ENCODE peak calls at places on chromosomes 12 and 14, in five cellular contexts. S is stomach, J is transverse colon, U is ovary, X is A549. O is an unnamed sample.

GRCh38 chr12:106123551-106123991 is 15.2 kb downstream of the NUAK1 start:
- DNase-seq in S (no peak), U (peak), X (peak), J (peak), O (peak)

GRCh38 chr14:101492716-101493115 is 68.6 kb upstream of the DIO3 start:
- DNase-seq in S (no peak), J (peak), X (no peak), U (peak), O (peak)

GRCh38 chr14:50615056-50615455 is 53.0 kb downstream of the SAV1 start:
- DNase-seq in X (no peak), J (no peak), U (no peak), S (no peak), O (no peak)

GRCh38 chr12:8846305-8846704 is 23.9 kb downstream of the A2ML1 start:
- DNase-seq in S (no peak), U (no peak), J (no peak), X (no peak), O (no peak)

GRCh38 chr14:69441948-69442347 is 42.6 kb upstream of the PLEKHD1 start:
- DNase-seq in X (no peak), S (no peak), U (no peak), J (no peak), O (no peak)

GRCh38 chr12:114668151-114668891 is 15.7 kb downstream of the TBX3 start:
- DNase-seq in U (peak), J (peak), X (peak), S (peak), O (peak)

GRCh38 chr14:89936654-89937185 is 17.8 kb downstream of the EFCAB11 start:
- DNase-seq in X (no peak), S (no peak), J (no peak), U (no peak), O (no peak)

GRCh38 chr14:103257211-103257962 is 76.7 kb upstream of the EIF5 start:
- DNase-seq in J (no peak), X (peak), U (no peak), S (no peak), O (no peak)

GRCh38 chr14:89755816-89756215 is 198.7 kb downstream of the EFCAB11 start:
- DNase-seq in J (no peak), X (no peak), U (no peak), S (no peak), O (no peak)

GRCh38 chr14:37862263-37862662 is 266.8 kb downstream of the TTC6 start:
- DNase-seq in S (no peak), J (no peak), U (no peak), X (no peak), O (no peak)

GRCh38 chr12:69570000-69570516 is 15.2 kb upstream of the CCT2 start:
- DNase-seq in S (no peak), X (peak), J (no peak), U (no peak), O (no peak)

GRCh38 chr12:22250762-22251161 is 83.7 kb downstream of the ST8SIA1 start:
- DNase-seq in X (no peak), S (no peak), J (no peak), U (no peak), O (no peak)

GRCh38 chr12:83173250-83173649 is 486.5 kb downstream of the TMTC2 start:
- DNase-seq in U (no peak), S (no peak), X (no peak), J (no peak), O (no peak)

GRCh38 chr12:17304503-17305347 is 698.8 kb upstream of the LMO3 start:
- DNase-seq in X (peak), U (no peak), J (no peak), S (no peak), O (no peak)

GRCh38 chr14:23951590-23952143 is 1.9 kb upstream of the DHRS4 start:
- DNase-seq in S (no peak), X (no peak), U (no peak), J (no peak), O (no peak)

GRCh38 chr14:23950411-23951135 is 3.0 kb upstream of the DHRS4 start:
- DNase-seq in U (no peak), X (no peak), S (no peak), J (no peak), O (no peak)

DNA sequence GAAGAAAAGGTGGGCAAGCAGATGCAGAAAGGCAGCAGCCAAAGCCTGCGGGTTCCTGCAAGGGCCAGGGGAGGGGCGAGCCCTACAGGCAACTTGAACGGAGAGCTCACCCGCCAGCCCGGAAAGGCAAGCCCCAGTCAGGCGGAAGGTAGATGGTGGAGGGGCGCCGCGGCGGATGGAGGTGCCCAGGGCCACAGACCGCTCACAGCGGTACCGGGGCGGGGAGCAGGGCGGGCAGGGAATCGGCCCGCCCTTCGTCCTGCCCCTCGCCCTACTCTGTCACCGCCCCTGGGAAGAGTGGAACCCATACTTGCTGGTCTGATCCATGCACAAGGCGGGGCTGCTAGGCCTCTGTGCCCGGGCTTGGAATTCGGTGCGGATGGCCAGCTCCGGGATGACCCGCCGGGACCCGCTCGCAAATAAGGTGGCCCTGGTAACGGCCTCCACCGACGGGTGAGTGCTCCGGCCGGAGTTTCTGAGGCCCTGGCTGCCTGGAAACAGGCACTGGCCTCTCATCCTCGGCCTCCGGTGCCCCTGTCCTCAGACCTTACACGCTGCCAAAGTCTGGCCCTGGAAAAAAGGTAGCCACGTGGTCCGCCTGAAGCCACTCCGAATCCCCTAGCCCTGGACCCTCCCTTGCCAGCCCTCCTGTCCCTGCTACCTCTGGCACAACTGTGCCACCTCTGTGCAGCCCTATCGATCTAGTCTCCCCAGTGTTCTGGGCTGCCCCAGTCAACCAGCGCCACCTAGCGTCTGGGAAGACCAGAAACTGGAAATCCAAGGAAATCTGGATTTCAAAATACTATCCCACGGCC is at the start of gene DHRS4:
- DNase-seq in U (peak), J (peak), X (peak), S (peak), O (peak)
- TF ChIP-seq EP300 in U (no peak), J (no peak), X (no peak), S (no peak), O (peak)

DNA sequence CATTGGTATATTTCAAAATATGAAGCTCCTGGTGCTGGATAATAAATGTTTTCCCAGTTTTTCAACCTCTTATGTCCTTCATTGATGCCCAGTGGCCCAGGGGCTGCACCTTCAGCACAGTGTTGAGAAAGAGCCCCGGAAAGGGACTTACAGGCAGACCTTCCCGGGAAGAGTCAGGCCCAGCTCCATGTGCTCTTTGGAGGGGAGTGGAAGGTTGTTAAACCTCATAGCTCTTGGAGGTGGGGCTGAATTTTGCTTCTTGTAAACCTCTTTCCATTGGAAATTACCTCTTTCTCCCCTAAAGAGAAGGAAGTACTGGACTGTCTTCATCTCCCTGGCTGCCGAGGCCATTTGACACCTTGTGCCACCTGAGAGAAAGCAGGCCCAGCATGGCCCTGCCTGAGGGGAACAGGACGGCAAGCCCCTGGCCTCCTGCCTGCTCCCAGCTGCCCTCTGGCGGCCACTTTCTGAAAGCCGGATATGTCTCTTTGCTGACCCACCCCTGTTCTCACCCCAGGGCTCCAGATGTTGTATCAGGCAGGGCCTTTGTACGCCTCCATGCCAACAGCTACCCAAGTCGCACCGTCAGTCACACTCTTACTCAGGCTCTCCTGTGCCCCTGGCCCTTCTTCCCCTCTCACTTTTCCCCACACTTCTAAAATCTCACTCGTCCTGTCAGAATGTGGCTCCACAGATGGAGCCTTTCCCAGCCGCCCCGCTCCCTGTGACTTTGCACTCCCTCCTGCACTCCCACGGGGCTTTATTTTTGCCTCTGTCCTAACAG is 43.0 kb downstream of the EVL start:
- DNase-seq in X (peak), S (peak), J (peak), U (peak), O (peak)
- TF ChIP-seq CTCF in X (peak), S (peak), J (peak), U (peak), O (peak)

GRCh38 chr12:104422441-104422840 is 34.3 kb upstream of the CHST11 start:
- DNase-seq in S (no peak), J (no peak), U (no peak), X (no peak), O (no peak)
- H3K4me3 ChIP-seq in S (no peak), J (no peak), U (no peak), X (no peak), O (no peak)

GRCh38 chr12:26748412-26748740 is 84.6 kb downstream of the ITPR2 start:
- DNase-seq in J (no peak), U (no peak), S (no peak), X (no peak), O (no peak)

GRCh38 chr12:26746315-26746714 is 86.7 kb downstream of the ITPR2 start:
- DNase-seq in X (no peak), U (no peak), S (no peak), J (no peak), O (no peak)

GRCh38 chr12:26744042-26744626 is 88.9 kb downstream of the ITPR2 start:
- DNase-seq in X (no peak), J (no peak), S (no peak), U (no peak), O (no peak)

GRCh38 chr12:26741828-26742227 is 91.2 kb downstream of the ITPR2 start:
- DNase-seq in X (no peak), U (no peak), S (no peak), J (no peak), O (no peak)

GRCh38 chr12:26744697-26745440 is 88.1 kb downstream of the ITPR2 start:
- DNase-seq in S (no peak), J (no peak), X (no peak), U (no peak), O (no peak)
- TF ChIP-seq EP300 in S (no peak), J (no peak), X (no peak), U (no peak), O (no peak)

GRCh38 chr12:96766232-96766631 is 140.8 kb upstream of the NEDD1 start:
- DNase-seq in U (no peak), X (peak), J (no peak), S (no peak), O (no peak)
- TF ChIP-seq CTCF in U (no peak), X (no peak), J (no peak), S (no peak), O (no peak)

O was measured in tibial nerve.